ENCODE peak calls at places on chromosomes 11 and 22, in ten cellular contexts. W, A, O, U, E, Z, B, G, X and V are unnamed samples.

GRCh38 chr22:42138122-42138770 is 7.6 kb upstream of the CYP2D6 start:
- DNase-seq in W (no peak), A (no peak), O (peak; percentile 78), U (no peak), E (no peak), Z (no peak), B (no peak), G (no peak), X (no peak), V (no peak)

GRCh38 chr11:111331711-111332479 is 33.5 kb downstream of the POU2AF3 start:
- DNase-seq in W (peak; percentile 57), A (peak; percentile 95), O (no peak), U (no peak), E (no peak), Z (no peak), B (no peak), G (no peak), X (no peak), V (peak; percentile 25)

GRCh38 chr11:83051760-83052671 is 19.7 kb downstream of the RAB30 start:
- DNase-seq in W (peak; percentile 96), A (no peak), O (no peak), U (no peak), E (no peak), Z (no peak), B (peak; percentile 75), G (no peak), X (no peak), V (peak; percentile 96)

GRCh38 chr22:39292561-39293074 is 26.8 kb downstream of the RPL3 start:
- DNase-seq in W (peak; percentile 92), A (no peak), O (peak; percentile 97), U (no peak), E (no peak), Z (no peak), B (peak; percentile 88), G (no peak), X (no peak), V (peak; percentile 95)

GRCh38 chr11:122714484-122714883 is 59.0 kb downstream of the UBASH3B start:
- DNase-seq in W (no peak), A (no peak), O (no peak), U (no peak), E (no peak), Z (no peak), B (no peak), G (no peak), X (no peak), V (no peak)

GRCh38 chr11:57481915-57482781 is 21.8 kb downstream of the RTN4RL2 start:
- DNase-seq in W (no peak), A (no peak), O (no peak), U (no peak), E (no peak), Z (no peak), B (no peak), G (no peak), X (no peak), V (no peak)

GRCh38 chr11:9489366-9489765 is 28.6 kb downstream of the ZNF143 start:
- DNase-seq in W (peak; percentile 53), A (no peak), O (no peak), U (no peak), E (no peak), Z (no peak), B (no peak), G (no peak), X (no peak), V (peak; percentile 5)

GRCh38 chr11:122910775-122911174 is 28.2 kb downstream of the JHY start:
- DNase-seq in W (peak; percentile 29), A (peak; percentile 69), O (no peak), U (no peak), E (no peak), Z (no peak), B (no peak), G (no peak), X (no peak), V (peak; percentile 57)

GRCh38 chr11:19275496-19275895 is 34.8 kb upstream of the E2F8 start:
- DNase-seq in W (peak; percentile 75), A (no peak), O (no peak), U (no peak), E (no peak), Z (no peak), B (no peak), G (no peak), X (no peak), V (peak; percentile 87)

GRCh38 chr11:18491924-18492323 is 34.8 kb downstream of the TSG101 start:
- DNase-seq in W (no peak), A (no peak), O (no peak), U (no peak), E (no peak), Z (no peak), B (no peak), G (no peak), X (no peak), V (no peak)

GRCh38 chr11:64042301-64042700 is 6.6 kb downstream of the FLRT1 start:
- DNase-seq in W (no peak), A (no peak), O (no peak), U (no peak), E (no peak), Z (no peak), B (no peak), G (no peak), X (no peak), V (no peak)

GRCh38 chr11:107780136-107780535 is 68.3 kb upstream of the SLN start:
- DNase-seq in W (no peak), A (no peak), O (no peak), U (no peak), E (no peak), Z (no peak), B (no peak), G (no peak), X (no peak), V (no peak)

GRCh38 chr11:78807351-78807750 is 232.7 kb upstream of the NARS2 start:
- DNase-seq in W (no peak), A (no peak), O (no peak), U (no peak), E (no peak), Z (no peak), B (no peak), G (no peak), X (no peak), V (no peak)

GRCh38 chr11:111026241-111026640 is 219.3 kb upstream of the POU2AF2 start:
- DNase-seq in W (no peak), A (no peak), O (no peak), U (no peak), E (no peak), Z (no peak), B (no peak), G (no peak), X (no peak), V (no peak)

GRCh38 chr11:134658481-134659080 is 246.5 kb upstream of the B3GAT1 start:
- DNase-seq in W (no peak), A (no peak), O (peak; percentile 63), U (peak; percentile 31), E (no peak), Z (no peak), B (no peak), G (no peak), X (no peak), V (no peak)

GRCh38 chr22:31750365-31751284 is 693 bp upstream of the PRR14L start:
- DNase-seq in W (no peak), A (no peak), O (no peak), U (no peak), E (no peak), Z (no peak), B (no peak), G (no peak), X (no peak), V (no peak)